ENCODE peak calls at places on chromosomes 13 and 19, in seven cellular contexts. One of them, this sample, is unnamed.

GRCh38 chr13:40694426-40694825 is 28.0 kb upstream of the FOXO1 start:
- DNase-seq in H9: no peak
- DNase-seq in H1: no peak
- DNase-seq in neuronal stem cell: no peak
- DNase-seq in mesendoderm: no peak
- DNase-seq in mesenchymal stem cell: no peak
- DNase-seq in trophoblast cell: no peak
- DNase-seq in this sample: no peak

GRCh38 chr19:45646345-45646698 is 7.1 kb upstream of the EML2 start:
- DNase-seq in H9: no peak
- DNase-seq in H1: no peak
- DNase-seq in neuronal stem cell: no peak
- DNase-seq in mesendoderm: no peak
- DNase-seq in mesenchymal stem cell: no peak
- DNase-seq in trophoblast cell: no peak
- DNase-seq in this sample: no peak

GRCh38 chr19:47197141-47197540 is 33.9 kb downstream of the BBC3 start:
- DNase-seq in H9: no peak
- DNase-seq in H1: no peak
- DNase-seq in neuronal stem cell: no peak
- DNase-seq in mesendoderm: no peak
- DNase-seq in mesenchymal stem cell: no peak
- DNase-seq in trophoblast cell: no peak
- DNase-seq in this sample: no peak

GRCh38 chr19:47122359-47123335 is 8.0 kb upstream of the SAE1 start:
- DNase-seq in H9: no peak
- DNase-seq in H1: no peak
- DNase-seq in neuronal stem cell: no peak
- DNase-seq in mesendoderm: no peak
- DNase-seq in mesenchymal stem cell: peak; percentile 76
- DNase-seq in trophoblast cell: peak; percentile 65
- DNase-seq in this sample: peak; percentile 83

GRCh38 chr19:18419195-18419698 is at the start of gene SSBP4:
- DNase-seq in H9: no peak
- DNase-seq in H1: peak; percentile 87
- DNase-seq in neuronal stem cell: peak; percentile 76
- DNase-seq in mesendoderm: peak; percentile 86
- DNase-seq in mesenchymal stem cell: peak; percentile 82
- DNase-seq in trophoblast cell: peak; percentile 55
- DNase-seq in this sample: peak; percentile 70

GRCh38 chr19:51026554-51026831 is at the start of gene KLK11:
- DNase-seq in H9: no peak
- DNase-seq in H1: no peak
- DNase-seq in neuronal stem cell: no peak
- DNase-seq in mesendoderm: no peak
- DNase-seq in mesenchymal stem cell: no peak
- DNase-seq in trophoblast cell: no peak
- DNase-seq in this sample: no peak

GRCh38 chr19:31595521-31595920 is 246.3 kb upstream of the TSHZ3 start:
- DNase-seq in H9: no peak
- DNase-seq in H1: no peak
- DNase-seq in neuronal stem cell: no peak
- DNase-seq in mesendoderm: no peak
- DNase-seq in mesenchymal stem cell: no peak
- DNase-seq in trophoblast cell: no peak
- DNase-seq in this sample: no peak

GRCh38 chr19:38319421-38320258 is at the start of gene KCNK6:
- DNase-seq in H9: peak; percentile 78
- DNase-seq in H1: peak; percentile 87
- DNase-seq in neuronal stem cell: no peak
- DNase-seq in mesendoderm: peak; percentile 34
- DNase-seq in mesenchymal stem cell: peak; percentile 32
- DNase-seq in trophoblast cell: peak; percentile 33
- DNase-seq in this sample: no peak

GRCh38 chr13:112768795-112769411 is 79.1 kb downstream of the ATP11A start:
- DNase-seq in H9: peak; percentile 31
- DNase-seq in H1: no peak
- DNase-seq in neuronal stem cell: no peak
- DNase-seq in mesendoderm: no peak
- DNase-seq in mesenchymal stem cell: no peak
- DNase-seq in trophoblast cell: no peak
- DNase-seq in this sample: no peak

GRCh38 chr13:75704194-75704941 is 68.2 kb downstream of the LMO7 start:
- DNase-seq in H9: no peak
- DNase-seq in H1: no peak
- DNase-seq in neuronal stem cell: no peak
- DNase-seq in mesendoderm: no peak
- DNase-seq in mesenchymal stem cell: peak; percentile 38
- DNase-seq in trophoblast cell: no peak
- DNase-seq in this sample: peak; percentile 85

GRCh38 chr19:38395381-38396127 is 7.1 kb downstream of the SPRED3 start:
- DNase-seq in H9: no peak
- DNase-seq in H1: no peak
- DNase-seq in neuronal stem cell: no peak
- DNase-seq in mesendoderm: no peak
- DNase-seq in mesenchymal stem cell: no peak
- DNase-seq in trophoblast cell: no peak
- DNase-seq in this sample: no peak

GRCh38 chr19:34512254-34512796 is 30.8 kb downstream of the WTIP start:
- DNase-seq in H9: no peak
- DNase-seq in H1: no peak
- DNase-seq in neuronal stem cell: no peak
- DNase-seq in mesendoderm: no peak
- DNase-seq in mesenchymal stem cell: no peak
- DNase-seq in trophoblast cell: no peak
- DNase-seq in this sample: no peak

GRCh38 chr19:18477042-18477760 is 39.3 kb upstream of the ISYNA1 start:
- DNase-seq in H9: no peak
- DNase-seq in H1: no peak
- DNase-seq in neuronal stem cell: no peak
- DNase-seq in mesendoderm: peak; percentile 48
- DNase-seq in mesenchymal stem cell: no peak
- DNase-seq in trophoblast cell: no peak
- DNase-seq in this sample: no peak

GRCh38 chr13:38879278-38879677 is 111.4 kb downstream of the STOML3 start:
- DNase-seq in H9: no peak
- DNase-seq in H1: no peak
- DNase-seq in neuronal stem cell: no peak
- DNase-seq in mesendoderm: no peak
- DNase-seq in mesenchymal stem cell: no peak
- DNase-seq in trophoblast cell: no peak
- DNase-seq in this sample: no peak

GRCh38 chr13:105346141-105346766 is 1189.2 kb downstream of the EFNB2 start:
- DNase-seq in H9: no peak
- DNase-seq in H1: no peak
- DNase-seq in neuronal stem cell: no peak
- DNase-seq in mesendoderm: no peak
- DNase-seq in mesenchymal stem cell: peak; percentile 90
- DNase-seq in trophoblast cell: peak; percentile 17
- DNase-seq in this sample: peak; percentile 90

GRCh38 chr13:76723551-76724232 is 162.5 kb downstream of the KCTD12 start:
- DNase-seq in H9: peak; percentile 34
- DNase-seq in H1: peak; percentile 45
- DNase-seq in neuronal stem cell: no peak
- DNase-seq in mesendoderm: peak; percentile 83
- DNase-seq in mesenchymal stem cell: peak; percentile 89
- DNase-seq in trophoblast cell: peak; percentile 19
- DNase-seq in this sample: peak; percentile 89

GRCh38 chr19:48381178-48381950 is 10.0 kb downstream of the KDELR1 start:
- DNase-seq in H9: no peak
- DNase-seq in H1: no peak
- DNase-seq in neuronal stem cell: no peak
- DNase-seq in mesendoderm: no peak
- DNase-seq in mesenchymal stem cell: no peak
- DNase-seq in trophoblast cell: no peak
- DNase-seq in this sample: no peak

GRCh38 chr13:112784811-112785418 is 95.1 kb downstream of the ATP11A start:
- DNase-seq in H9: no peak
- DNase-seq in H1: peak; percentile 41
- DNase-seq in neuronal stem cell: no peak
- DNase-seq in mesendoderm: no peak
- DNase-seq in mesenchymal stem cell: no peak
- DNase-seq in trophoblast cell: no peak
- DNase-seq in this sample: no peak

GRCh38 chr13:41613984-41614581 is 156.7 kb downstream of the RGCC start:
- DNase-seq in H9: no peak
- DNase-seq in H1: no peak
- DNase-seq in neuronal stem cell: peak; percentile 2
- DNase-seq in mesendoderm: peak; percentile 29
- DNase-seq in mesenchymal stem cell: peak; percentile 91
- DNase-seq in trophoblast cell: peak; percentile 42
- DNase-seq in this sample: peak; percentile 96

GRCh38 chr13:113410472-113411201 is 42.7 kb downstream of the ADPRHL1 start:
- DNase-seq in H9: no peak
- DNase-seq in H1: no peak
- DNase-seq in neuronal stem cell: no peak
- DNase-seq in mesendoderm: peak; percentile 59
- DNase-seq in mesenchymal stem cell: peak; percentile 82
- DNase-seq in trophoblast cell: peak; percentile 25
- DNase-seq in this sample: peak; percentile 93

GRCh38 chr19:7346488-7346971 is 2.2 kb upstream of the ARHGEF18 start:
- DNase-seq in H9: no peak
- DNase-seq in H1: no peak
- DNase-seq in neuronal stem cell: no peak
- DNase-seq in mesendoderm: no peak
- DNase-seq in mesenchymal stem cell: no peak
- DNase-seq in trophoblast cell: no peak
- DNase-seq in this sample: no peak
- H2BK5ac ChIP-seq in H9: no peak overlapping the region
- H2BK5ac ChIP-seq in H1: no peak overlapping the region
- H2BK5ac ChIP-seq in neuronal stem cell: no peak overlapping the region
- H2BK5ac ChIP-seq in mesendoderm: no peak overlapping the region
- H2BK5ac ChIP-seq in mesenchymal stem cell: no peak overlapping the region
- H2BK5ac ChIP-seq in trophoblast cell: no peak overlapping the region
- H2BK5ac ChIP-seq in this sample: no peak overlapping the region

DNA sequence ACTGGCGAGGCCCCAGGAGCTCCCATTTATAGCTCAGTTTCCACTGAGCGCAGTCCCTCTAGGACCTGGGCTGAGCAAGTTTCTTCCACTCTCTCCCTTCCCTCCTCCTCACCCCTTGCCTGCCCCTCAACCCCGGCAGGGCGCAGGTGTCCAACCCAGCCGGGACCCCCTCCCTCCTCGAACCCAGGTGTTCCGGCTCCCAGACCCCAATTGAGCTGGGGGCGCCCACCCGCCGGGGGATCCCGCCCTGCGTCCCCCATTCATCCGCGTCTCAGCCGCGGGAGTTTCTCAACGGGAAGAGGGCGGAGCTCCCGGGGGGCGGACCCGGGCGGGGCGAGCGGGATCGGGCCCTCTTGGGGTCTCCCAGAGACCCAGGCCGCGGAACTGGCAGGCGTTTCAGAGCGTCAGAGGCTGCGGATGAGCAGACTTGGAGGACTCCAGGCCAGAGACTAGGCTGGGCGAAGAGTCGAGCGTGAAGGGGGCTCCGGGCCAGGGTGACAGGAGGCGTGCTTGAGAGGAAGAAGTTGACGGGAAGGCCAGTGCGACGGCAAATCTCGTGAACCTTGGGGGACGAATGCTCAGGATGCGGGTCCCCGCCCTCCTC is at the start of gene KIRREL2:
- DNase-seq in H9: peak; percentile 69
- DNase-seq in H1: peak; percentile 90
- DNase-seq in neuronal stem cell: peak; percentile 63
- DNase-seq in mesendoderm: peak; percentile 48
- DNase-seq in mesenchymal stem cell: peak; percentile 6
- DNase-seq in trophoblast cell: no peak
- DNase-seq in this sample: no peak
- H4K8ac ChIP-seq in H9: no peak within 1 kb of the TSS
- H4K8ac ChIP-seq in H1: peak within 1 kb of the TSS; percentile 82
- H4K8ac ChIP-seq in neuronal stem cell: no peak within 1 kb of the TSS
- H4K8ac ChIP-seq in mesendoderm: no peak within 1 kb of the TSS
- H4K8ac ChIP-seq in mesenchymal stem cell: no peak within 1 kb of the TSS
- H4K8ac ChIP-seq in trophoblast cell: no peak within 1 kb of the TSS
- H4K8ac ChIP-seq in this sample: no peak within 1 kb of the TSS

GRCh38 chr19:56341948-56342347 is 27.3 kb upstream of the ZSCAN5A start:
- DNase-seq in H9: no peak
- DNase-seq in H1: no peak
- DNase-seq in neuronal stem cell: no peak
- DNase-seq in mesendoderm: peak; percentile 24
- DNase-seq in mesenchymal stem cell: no peak
- DNase-seq in trophoblast cell: no peak
- DNase-seq in this sample: no peak
- H2BK5ac ChIP-seq in H9: no peak overlapping the region
- H2BK5ac ChIP-seq in H1: no peak overlapping the region
- H2BK5ac ChIP-seq in neuronal stem cell: no peak overlapping the region
- H2BK5ac ChIP-seq in mesendoderm: no peak overlapping the region
- H2BK5ac ChIP-seq in mesenchymal stem cell: no peak overlapping the region
- H2BK5ac ChIP-seq in trophoblast cell: no peak overlapping the region
- H2BK5ac ChIP-seq in this sample: no peak overlapping the region

GRCh38 chr19:11251217-11251616 is 11.1 kb downstream of the DOCK6 start:
- DNase-seq in H9: no peak
- DNase-seq in H1: no peak
- DNase-seq in neuronal stem cell: no peak
- DNase-seq in mesendoderm: no peak
- DNase-seq in mesenchymal stem cell: no peak
- DNase-seq in trophoblast cell: no peak
- DNase-seq in this sample: no peak
- H4K8ac ChIP-seq in H9: no peak overlapping the region
- H4K8ac ChIP-seq in H1: no peak overlapping the region
- H4K8ac ChIP-seq in neuronal stem cell: no peak overlapping the region
- H4K8ac ChIP-seq in mesendoderm: no peak overlapping the region
- H4K8ac ChIP-seq in mesenchymal stem cell: no peak overlapping the region
- H4K8ac ChIP-seq in trophoblast cell: no peak overlapping the region
- H4K8ac ChIP-seq in this sample: no peak overlapping the region

GRCh38 chr19:2223391-2223790 is 12.7 kb downstream of the PLEKHJ1 start:
- DNase-seq in H9: no peak
- DNase-seq in H1: no peak
- DNase-seq in neuronal stem cell: no peak
- DNase-seq in mesendoderm: no peak
- DNase-seq in mesenchymal stem cell: no peak
- DNase-seq in trophoblast cell: no peak
- DNase-seq in this sample: no peak
- H2BK5ac ChIP-seq in H9: no peak overlapping the region
- H2BK5ac ChIP-seq in H1: no peak overlapping the region
- H2BK5ac ChIP-seq in neuronal stem cell: no peak overlapping the region
- H2BK5ac ChIP-seq in mesendoderm: no peak overlapping the region
- H2BK5ac ChIP-seq in mesenchymal stem cell: no peak overlapping the region
- H2BK5ac ChIP-seq in trophoblast cell: no peak overlapping the region
- H2BK5ac ChIP-seq in this sample: no peak overlapping the region

DNA sequence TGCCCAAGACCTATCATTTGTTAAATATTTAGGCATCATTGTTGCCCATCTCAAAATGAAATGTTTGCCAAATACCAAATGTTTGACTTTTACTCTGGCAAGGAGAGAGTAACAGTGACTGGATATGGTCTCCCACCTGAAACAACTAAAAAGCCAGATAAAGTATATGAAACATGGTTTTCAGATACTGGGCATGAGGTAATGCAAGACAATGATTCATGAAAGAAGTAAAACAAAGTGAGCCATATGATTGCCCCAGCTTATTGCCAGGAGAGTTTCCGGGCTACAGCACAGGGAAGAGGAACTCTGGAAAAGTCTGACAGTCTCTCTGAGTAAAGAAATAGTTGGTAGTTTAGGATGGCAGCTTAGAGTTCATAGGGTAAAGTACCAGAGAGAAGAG is 354.6 kb downstream of the DNAJC15 start:
- DNase-seq in H9: no peak
- DNase-seq in H1: no peak
- DNase-seq in neuronal stem cell: no peak
- DNase-seq in mesendoderm: no peak
- DNase-seq in mesenchymal stem cell: no peak
- DNase-seq in trophoblast cell: no peak
- DNase-seq in this sample: peak; percentile 65
- H4K8ac ChIP-seq in H9: no peak overlapping the region
- H4K8ac ChIP-seq in H1: no peak overlapping the region
- H4K8ac ChIP-seq in neuronal stem cell: no peak overlapping the region
- H4K8ac ChIP-seq in mesendoderm: no peak overlapping the region
- H4K8ac ChIP-seq in mesenchymal stem cell: no peak overlapping the region
- H4K8ac ChIP-seq in trophoblast cell: no peak overlapping the region
- H4K8ac ChIP-seq in this sample: no peak overlapping the region

GRCh38 chr13:110648848-110649421 is 33.6 kb downstream of the NAXD start:
- DNase-seq in H9: no peak
- DNase-seq in H1: peak; percentile 47
- DNase-seq in neuronal stem cell: no peak
- DNase-seq in mesendoderm: no peak
- DNase-seq in mesenchymal stem cell: no peak
- DNase-seq in trophoblast cell: no peak
- DNase-seq in this sample: no peak
- H2BK5ac ChIP-seq in H9: no peak overlapping the region
- H2BK5ac ChIP-seq in H1: no peak overlapping the region
- H2BK5ac ChIP-seq in neuronal stem cell: no peak overlapping the region
- H2BK5ac ChIP-seq in mesendoderm: no peak overlapping the region
- H2BK5ac ChIP-seq in mesenchymal stem cell: no peak overlapping the region
- H2BK5ac ChIP-seq in trophoblast cell: no peak overlapping the region
- H2BK5ac ChIP-seq in this sample: no peak overlapping the region

This sample was measured in IMR-90.